ENCODE peak calls at places on chromosomes 11 and 22, in five cellular contexts. X is neural progenitor cell, U is HTR-8/SVneo, S is head of caudate nucleus, D is upper lobe of right lung. N is an unnamed sample.

GRCh38 chr22:32558681-32559355 is 84.2 kb downstream of the FBXO7 start:
- DNase-seq in X (no peak), U (peak; percentile 63), S (no peak), D (no peak), N (peak; percentile 96)

GRCh38 chr11:128595221-128595620 is 7.9 kb upstream of the ETS1 start:
- DNase-seq in X (no peak), U (no peak), S (no peak), D (no peak), N (no peak)

GRCh38 chr11:1254733-1255132 is 31.9 kb downstream of the MUC5B start:
- DNase-seq in X (no peak), U (no peak), S (no peak), D (no peak), N (no peak)

GRCh38 chr11:17851697-17852096 is 117.1 kb downstream of the KCNC1 start:
- DNase-seq in X (no peak), U (no peak), S (no peak), D (no peak), N (no peak)

GRCh38 chr11:46229250-46229649 is 48.2 kb upstream of the CREB3L1 start:
- DNase-seq in X (no peak), U (no peak), S (no peak), D (no peak), N (no peak)

GRCh38 chr22:36966851-36967535 is 52.3 kb downstream of the TST start:
- DNase-seq in X (no peak), U (no peak), S (no peak), D (no peak), N (peak; percentile 68)

GRCh38 chr11:14764899-14765527 is 121.4 kb downstream of the PDE3B start:
- DNase-seq in X (no peak), U (no peak), S (no peak), D (no peak), N (no peak)

GRCh38 chr11:65639623-65640482 is 2.0 kb downstream of the SIPA1 start:
- DNase-seq in X (no peak), U (no peak), S (no peak), D (no peak), N (no peak)

GRCh38 chr11:86978247-86978646 is 23.1 kb upstream of the FZD4 start:
- DNase-seq in X (no peak), U (no peak), S (no peak), D (no peak), N (no peak)

GRCh38 chr11:111059726-111060125 is 185.8 kb upstream of the POU2AF2 start:
- DNase-seq in X (no peak), U (no peak), S (no peak), D (no peak), N (peak; percentile 92)

GRCh38 chr22:44549701-44550100 is 51.7 kb upstream of the RTL6 start:
- DNase-seq in X (no peak), U (no peak), S (no peak), D (peak; percentile 37), N (no peak)

GRCh38 chr11:47004595-47005033 is 68.1 kb downstream of the CSTPP1 start:
- DNase-seq in X (no peak), U (peak; percentile 57), S (peak; percentile 50), D (no peak), N (peak; percentile 50)

GRCh38 chr11:67441082-67441683 is 2.1 kb downstream of the CORO1B start:
- DNase-seq in X (no peak), U (no peak), S (no peak), D (no peak), N (no peak)

GRCh38 chr11:37465221-37465620 is 867.2 kb upstream of the RAG2 start:
- DNase-seq in X (no peak), U (no peak), S (no peak), D (no peak), N (no peak)

GRCh38 chr11:97471480-97471879 is 1081.7 kb downstream of the JRKL start:
- DNase-seq in X (no peak), U (no peak), S (no peak), D (no peak), N (no peak)

GRCh38 chr22:24543068-24543675 is 11.8 kb downstream of the GUCD1 start:
- DNase-seq in X (no peak), U (no peak), S (no peak), D (no peak), N (no peak)

GRCh38 chr22:50399751-50400331 is 56.7 kb downstream of the PPP6R2 start:
- DNase-seq in X (peak; percentile 75), U (peak; percentile 29), S (peak; percentile 34), D (no peak), N (no peak)

GRCh38 chr11:24421766-24422165 is 75.1 kb upstream of the LUZP2 start:
- DNase-seq in X (no peak), U (no peak), S (no peak), D (no peak), N (no peak)

GRCh38 chr11:101127348-101127698 is 2.3 kb downstream of the PGR start:
- DNase-seq in X (peak; percentile 64), U (no peak), S (no peak), D (peak; percentile 67), N (no peak)

GRCh38 chr22:19043111-19044085 is 78.8 kb downstream of the DGCR2 start:
- DNase-seq in X (no peak), U (no peak), S (no peak), D (peak; percentile 46), N (no peak)

GRCh38 chr11:8229299-8230177 is 34.1 kb downstream of the LMO1 start:
- DNase-seq in X (no peak), U (no peak), S (no peak), D (peak; percentile 61), N (peak; percentile 71)

GRCh38 chr11:2691991-2692841 is 7.6 kb downstream of the KCNQ1OT1 start:
- DNase-seq in X (peak; percentile 61), U (no peak), S (no peak), D (peak; percentile 63), N (peak; percentile 37)

GRCh38 chr11:119509277-119509841 is 86.4 kb upstream of the THY1 start:
- DNase-seq in X (no peak), U (no peak), S (no peak), D (no peak), N (peak; percentile 8)

GRCh38 chr22:27074016-27074415 is 416.6 kb downstream of the MIAT start:
- DNase-seq in X (no peak), U (no peak), S (no peak), D (no peak), N (no peak)

GRCh38 chr22:44399906-44400762 is 87.4 kb upstream of the SHISAL1 start:
- DNase-seq in X (no peak), U (no peak), S (peak; percentile 4), D (peak; percentile 45), N (no peak)

GRCh38 chr22:24155597-24156145 is 25.6 kb upstream of the SUSD2 start:
- DNase-seq in X (peak; percentile 80), U (peak; percentile 46), S (peak; percentile 65), D (peak; percentile 92), N (peak; percentile 52)

GRCh38 chr11:104118105-104118762 is 45.7 kb downstream of the PDGFD start:
- DNase-seq in X (no peak), U (no peak), S (no peak), D (no peak), N (no peak)

GRCh38 chr11:27370374-27370773 is 7.4 kb upstream of the CCDC34 start:
- DNase-seq in X (no peak), U (no peak), S (no peak), D (no peak), N (no peak)